ENCODE peak calls at places on chromosomes 1 and 21, in seven cellular contexts. D, Z, C, O, M, H and I are unnamed samples.

GRCh38 chr1:184387069-184387870 is 441 bp downstream of the C1orf21 start:
- DNase-seq in D (peak; percentile 36), M (peak; percentile 59), C (no peak), O (peak; percentile 36), Z (no peak), H (peak; percentile 36), I (no peak)

GRCh38 chr21:18760247-18760646 is 356.7 kb upstream of the TMPRSS15 start:
- DNase-seq in M (no peak), Z (no peak), C (no peak), H (no peak), D (no peak), O (no peak), I (no peak)

GRCh38 chr21:15300131-15300530 is 235.3 kb upstream of the NRIP1 start:
- DNase-seq in C (no peak), D (no peak), M (no peak), O (no peak), Z (no peak), H (no peak), I (no peak)

GRCh38 chr1:93585059-93585966 is 96.3 kb downstream of the BCAR3 start:
- DNase-seq in Z (no peak), H (peak; percentile 84), O (peak; percentile 76), D (peak; percentile 50), C (no peak), M (peak; percentile 96), I (no peak)

GRCh38 chr1:156414440-156415064 is 45.5 kb downstream of the RHBG start:
- DNase-seq in H (no peak), O (no peak), D (no peak), Z (no peak), C (no peak), M (no peak), I (no peak)

GRCh38 chr1:158793604-158794003 is 12.6 kb upstream of the OR6N2 start:
- DNase-seq in O (no peak), M (no peak), Z (no peak), H (no peak), D (no peak), C (peak; percentile 30), I (no peak)

GRCh38 chr1:207004931-207005830 is 27.4 kb downstream of the C1orf116 start:
- DNase-seq in C (peak; percentile 55), Z (no peak), M (peak; percentile 79), H (peak; percentile 45), D (peak; percentile 80), O (peak; percentile 79), I (no peak)

GRCh38 chr1:61054636-61055035 is 27.7 kb upstream of the NFIA start:
- DNase-seq in D (no peak), C (no peak), H (no peak), Z (no peak), M (no peak), O (no peak), I (no peak)

GRCh38 chr1:31843506-31843905 is 27.7 kb upstream of the SPOCD1 start:
- DNase-seq in M (no peak), C (peak; percentile 73), H (no peak), D (peak; percentile 62), Z (no peak), O (peak; percentile 69), I (no peak)

GRCh38 chr1:214386747-214387146 is 105.8 kb downstream of the SMYD2 start:
- DNase-seq in O (peak; percentile 48), M (no peak), C (no peak), D (peak; percentile 92), Z (no peak), H (no peak), I (no peak)

GRCh38 chr1:150887018-150887417 is at the start of gene CTXND2:
- DNase-seq in D (peak; percentile 84), C (no peak), O (peak; percentile 86), H (no peak), Z (no peak), M (no peak), I (no peak)

GRCh38 chr1:21624577-21625389 is 44.4 kb downstream of the RAP1GAP start:
- DNase-seq in D (no peak), C (no peak), O (no peak), Z (no peak), H (no peak), M (no peak), I (no peak)

GRCh38 chr1:165898837-165899236 is 71.4 kb downstream of the UCK2 start:
- DNase-seq in O (peak; percentile 96), D (peak; percentile 99), M (no peak), C (no peak), Z (no peak), H (peak; percentile 60), I (no peak)

GRCh38 chr1:113551728-113552127 is 161.4 kb downstream of the MAGI3 start:
- DNase-seq in D (no peak), C (no peak), Z (no peak), O (no peak), M (no peak), H (no peak), I (no peak)

GRCh38 chr1:153506831-153507413 is 28.9 kb downstream of the S100A6 start:
- DNase-seq in Z (no peak), O (peak; percentile 94), C (no peak), M (peak; percentile 57), D (peak; percentile 95), H (peak; percentile 91), I (no peak)

DNA sequence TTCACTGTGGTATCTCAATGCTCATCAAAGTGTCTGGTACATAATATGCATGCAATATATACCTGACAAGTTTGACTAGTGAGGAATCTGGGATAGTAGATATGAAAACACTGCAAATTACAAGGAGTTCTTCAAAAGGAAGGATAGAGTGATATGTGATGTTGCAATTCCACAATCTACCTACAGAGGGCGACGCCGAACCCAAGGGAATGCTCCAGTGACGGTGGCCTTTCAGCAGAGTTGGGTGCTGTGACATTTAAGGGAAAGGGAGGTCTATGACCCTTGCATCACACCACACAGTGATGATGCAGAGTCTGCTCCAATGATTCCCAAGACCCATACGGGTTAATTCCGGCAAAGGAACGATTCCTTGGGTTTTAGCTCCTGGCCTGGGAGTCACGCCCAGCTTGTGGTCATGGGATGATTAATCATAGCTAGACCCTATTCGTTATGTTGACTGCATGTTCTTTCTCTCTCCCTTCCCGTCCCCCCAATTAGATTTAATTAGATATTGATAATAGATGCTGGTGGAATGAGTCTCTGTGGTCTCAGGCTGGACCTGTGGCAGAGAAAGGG is 123.0 kb upstream of the IGSF21 start:
- DNase-seq in O (peak; percentile 2), Z (peak; percentile 27), C (peak; percentile 54), D (peak; percentile 0), H (no peak), M (no peak), I (no peak)
- TF ChIP-seq CTCF in O (peak; percentile 36), Z (peak; percentile 93), C (peak; percentile 91), D (peak; percentile 42), H (no peak), M (peak; percentile 49), I (peak; percentile 33)

DNA sequence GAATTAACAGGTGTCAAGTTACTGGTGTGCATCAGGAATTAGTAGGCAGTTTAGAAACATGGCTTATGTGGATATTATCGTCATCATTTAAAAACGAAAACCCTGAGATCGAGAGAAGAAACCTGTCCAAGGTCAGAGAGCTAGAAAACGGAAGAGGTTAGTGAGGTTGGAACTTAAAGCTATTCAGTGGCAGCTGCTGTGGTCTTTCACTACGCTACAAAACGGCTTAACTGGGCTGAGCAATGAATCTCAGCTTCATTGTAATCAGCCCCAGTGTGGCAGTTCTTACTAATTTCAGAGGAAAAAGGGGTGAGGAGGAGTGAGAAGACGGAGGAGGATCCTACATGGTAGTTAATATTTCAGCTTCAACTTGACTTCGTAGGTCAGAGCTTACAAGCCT is 77.9 kb downstream of the DAB1 start:
- DNase-seq in O (no peak), Z (no peak), C (no peak), H (no peak), M (no peak), D (no peak), I (no peak)
- H3K4me3 ChIP-seq in O (no peak overlapping the region), Z (no peak overlapping the region), C (no peak overlapping the region), H (no peak overlapping the region), M (no peak overlapping the region), D (no peak overlapping the region), I (no peak overlapping the region)

GRCh38 chr1:116557323-116557878 is 13.4 kb downstream of the CD58 start:
- DNase-seq in H (no peak), Z (no peak), O (no peak), C (no peak), D (no peak), M (no peak), I (no peak)

GRCh38 chr1:116559304-116559761 is 11.5 kb downstream of the CD58 start:
- DNase-seq in O (no peak), C (no peak), M (no peak), D (no peak), Z (no peak), H (no peak), I (no peak)

GRCh38 chr1:116554924-116555323 is 15.9 kb downstream of the CD58 start:
- DNase-seq in M (no peak), C (no peak), O (no peak), D (no peak), Z (no peak), H (no peak), I (no peak)

GRCh38 chr1:116558140-116558549 is 12.7 kb downstream of the CD58 start:
- DNase-seq in D (no peak), H (no peak), O (no peak), C (no peak), M (no peak), Z (no peak), I (no peak)

GRCh38 chr1:116556289-116557006 is 14.4 kb downstream of the CD58 start:
- DNase-seq in C (no peak), O (peak; percentile 97), M (peak; percentile 77), H (peak; percentile 43), Z (no peak), D (peak; percentile 99), I (no peak)
- TF ChIP-seq CTCF in C (no peak), O (peak; percentile 16), M (no peak), H (no peak), Z (no peak), D (no peak), I (no peak)

GRCh38 chr1:40694353-40694874 is 2.9 kb downstream of the NFYC start:
- DNase-seq in O (no peak), C (no peak), H (no peak), D (no peak), M (no peak), Z (no peak), I (no peak)
- H3K4me3 ChIP-seq in O (no peak overlapping the region), C (peak overlapping the region; percentile 94), H (no peak overlapping the region), D (no peak overlapping the region), M (no peak overlapping the region), Z (no peak overlapping the region), I (no peak overlapping the region)

DNA sequence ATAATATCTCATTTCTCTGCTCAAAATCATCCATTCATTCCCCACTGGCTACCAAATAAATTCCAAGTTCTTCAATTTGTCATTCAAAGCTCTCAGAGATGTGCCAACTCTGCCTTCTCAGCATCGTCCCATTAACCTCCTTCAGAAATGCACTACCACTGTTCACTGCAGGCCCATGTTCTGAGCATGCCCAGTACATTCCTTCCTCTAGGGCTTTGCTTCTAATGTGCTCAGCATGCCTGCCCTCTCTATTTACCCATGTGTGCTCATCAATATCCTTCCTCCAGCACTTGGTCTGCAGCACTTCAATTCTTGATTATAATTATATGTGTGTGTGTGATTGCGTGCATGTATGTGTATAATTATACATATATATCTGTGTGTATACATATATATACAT is 36.1 kb upstream of the RGS8 start:
- DNase-seq in D (peak; percentile 16), O (peak; percentile 6), H (no peak), M (no peak), C (no peak), Z (no peak), I (no peak)
- TF ChIP-seq CTCF in D (peak; percentile 42), O (peak; percentile 26), H (no peak), M (no peak), C (no peak), Z (peak; percentile 48), I (peak; percentile 21)